ENCODE peak calls at places on chromosome 10, in seven cellular contexts. J is Kasumi-1; L is CD8-positive, alpha-beta T cell; B is amniotic epithelial cell; D is effector CD4-positive, alpha-beta T cell; X is Karpas-422; O is activated CD8-positive, alpha-beta T cell treated with anti-CD3 and anti-CD28 coated beads for 36 hours. T is an unnamed sample.

GRCh38 chr10:31069411-31069810 is 37.7 kb upstream of the ZNF438 start:
- DNase-seq in X (no peak), J (no peak), B (no peak), D (no peak), L (no peak), O (no peak), T (no peak)

GRCh38 chr10:990808-991207 is 2.6 kb downstream of the GTPBP4 start:
- DNase-seq in O (no peak), D (no peak), L (no peak), X (no peak), J (no peak), B (no peak), T (no peak)

GRCh38 chr10:17169807-17170206 is 31.7 kb downstream of the TRDMT1 start:
- DNase-seq in L (no peak), O (no peak), J (no peak), X (no peak), B (peak), D (no peak), T (no peak)

GRCh38 chr10:103772096-103772845 is 83.1 kb downstream of the SH3PXD2A start:
- DNase-seq in B (peak), X (peak), J (peak), D (peak), L (peak), O (peak), T (peak)

GRCh38 chr10:112229901-112230300 is 46.3 kb upstream of the GPAM start:
- DNase-seq in J (no peak), D (no peak), X (no peak), L (no peak), B (no peak), O (no peak), T (no peak)

GRCh38 chr10:114387784-114388183 is 16.5 kb downstream of the AFAP1L2 start:
- DNase-seq in B (no peak), X (no peak), J (no peak), L (no peak), D (no peak), O (no peak), T (no peak)

GRCh38 chr10:133438711-133439273 is 14.4 kb upstream of the SPRN start:
- DNase-seq in J (peak), D (no peak), O (peak), B (peak), L (no peak), X (peak), T (peak)

GRCh38 chr10:3570855-3571266 is 214.1 kb downstream of the KLF6 start:
- DNase-seq in O (no peak), X (no peak), J (no peak), L (no peak), D (no peak), B (no peak), T (no peak)

GRCh38 chr10:78229950-78230675 is 196.4 kb downstream of the RPS24 start:
- DNase-seq in D (no peak), X (no peak), J (no peak), L (no peak), O (no peak), B (no peak), T (no peak)

GRCh38 chr10:61302124-61302523 is 151.1 kb downstream of the TMEM26 start:
- DNase-seq in O (no peak), L (no peak), X (no peak), D (no peak), J (no peak), B (no peak), T (no peak)

GRCh38 chr10:66625709-66626590 is 299.9 kb upstream of the LRRTM3 start:
- DNase-seq in J (no peak), L (no peak), O (no peak), D (no peak), X (no peak), B (peak), T (peak)

GRCh38 chr10:67256984-67257383 is 331.1 kb downstream of the LRRTM3 start:
- DNase-seq in B (peak), J (no peak), L (no peak), D (no peak), O (no peak), X (no peak), T (peak)

GRCh38 chr10:125024496-125025234 is 82.7 kb downstream of the ZRANB1 start:
- DNase-seq in J (no peak), X (peak), O (no peak), B (no peak), L (no peak), D (no peak), T (peak)

GRCh38 chr10:26437637-26438461 is at the start of gene APBB1IP:
- DNase-seq in D (peak), L (peak), B (peak), O (peak), J (peak), X (peak), T (no peak)

GRCh38 chr10:113326160-113327111 is 226.4 kb upstream of the HABP2 start:
- DNase-seq in B (peak), X (peak), L (no peak), O (peak), D (no peak), J (peak), T (no peak)

GRCh38 chr10:132980426-132981172 is 38.2 kb upstream of the CFAP46 start:
- DNase-seq in J (no peak), X (no peak), D (no peak), L (no peak), B (no peak), O (no peak), T (no peak)

GRCh38 chr10:114561008-114561523 is 97.0 kb downstream of the ABLIM1 start:
- DNase-seq in O (no peak), B (no peak), J (no peak), X (no peak), L (no peak), D (no peak), T (no peak)

GRCh38 chr10:77165445-77166316 is 471.9 kb downstream of the KCNMA1 start:
- DNase-seq in J (peak), O (peak), B (peak), X (peak), D (no peak), L (peak), T (peak)

GRCh38 chr10:77756319-77757232 is 119.0 kb upstream of the KCNMA1 start:
- DNase-seq in B (peak), J (peak), D (no peak), O (peak), X (peak), L (no peak), T (peak)

GRCh38 chr10:55813451-55814170 is 547.4 kb downstream of the ZWINT start:
- DNase-seq in J (no peak), O (no peak), X (no peak), L (no peak), B (no peak), D (no peak), T (no peak)

GRCh38 chr10:58241346-58241745 is 26.3 kb downstream of the IPMK start:
- DNase-seq in X (no peak), J (no peak), B (peak), L (no peak), O (no peak), D (no peak), T (no peak)

GRCh38 chr10:6144609-6145413 is 56.0 kb downstream of the RBM17 start:
- DNase-seq in O (peak), J (peak), D (peak), B (peak), L (peak), X (peak), T (peak)

GRCh38 chr10:47367646-47368045 is 16.4 kb downstream of the ZNF488 start:
- DNase-seq in L (no peak), D (no peak), B (no peak), J (no peak), O (no peak), X (no peak), T (no peak)